ENCODE peak calls at places on chromosomes 4 and X, in eight cellular contexts. One of them, this sample, is unnamed.

GRCh38 chrX:87517571-87518141 is at the start of gene KLHL4:
- DNase-seq in heart left ventricle: peak; percentile 22
- DNase-seq in C1 segment of cervical spinal cord: peak; percentile 37
- DNase-seq in ELF-1: peak; percentile 98
- DNase-seq in naive B cell: no peak
- DNase-seq in RKO: peak; percentile 46
- DNase-seq in lower lobe of right lung: no peak
- DNase-seq in NCI-H510A: peak; percentile 4
- DNase-seq in this sample: peak; percentile 84

GRCh38 chr4:30386266-30386895 is 333.8 kb upstream of the PCDH7 start:
- DNase-seq in heart left ventricle: no peak
- DNase-seq in C1 segment of cervical spinal cord: no peak
- DNase-seq in naive B cell: no peak
- DNase-seq in RKO: peak; percentile 76
- DNase-seq in ELF-1: no peak
- DNase-seq in NCI-H510A: no peak
- DNase-seq in lower lobe of right lung: no peak
- DNase-seq in this sample: peak; percentile 13

GRCh38 chrX:149487292-149487691 is 17.8 kb downstream of the IDS start:
- DNase-seq in C1 segment of cervical spinal cord: no peak
- DNase-seq in heart left ventricle: no peak
- DNase-seq in RKO: peak; percentile 22
- DNase-seq in naive B cell: no peak
- DNase-seq in lower lobe of right lung: no peak
- DNase-seq in ELF-1: peak; percentile 40
- DNase-seq in NCI-H510A: no peak
- DNase-seq in this sample: no peak

GRCh38 chrX:76893930-76894329 is 466.4 kb downstream of the MAGEE1 start:
- DNase-seq in ELF-1: no peak
- DNase-seq in heart left ventricle: no peak
- DNase-seq in lower lobe of right lung: no peak
- DNase-seq in C1 segment of cervical spinal cord: no peak
- DNase-seq in RKO: peak; percentile 2
- DNase-seq in NCI-H510A: no peak
- DNase-seq in naive B cell: no peak
- DNase-seq in this sample: no peak

GRCh38 chr4:5998333-5998936 is 19.8 kb downstream of the C4orf50 start:
- DNase-seq in ELF-1: peak; percentile 82
- DNase-seq in naive B cell: no peak
- DNase-seq in C1 segment of cervical spinal cord: peak; percentile 23
- DNase-seq in RKO: peak; percentile 75
- DNase-seq in NCI-H510A: no peak
- DNase-seq in lower lobe of right lung: no peak
- DNase-seq in heart left ventricle: peak; percentile 50
- DNase-seq in this sample: peak; percentile 61

GRCh38 chr4:73687414-73687813 is 53.0 kb upstream of the CXCL8 start:
- DNase-seq in ELF-1: no peak
- DNase-seq in RKO: no peak
- DNase-seq in C1 segment of cervical spinal cord: no peak
- DNase-seq in lower lobe of right lung: no peak
- DNase-seq in heart left ventricle: no peak
- DNase-seq in naive B cell: no peak
- DNase-seq in NCI-H510A: no peak
- DNase-seq in this sample: no peak

GRCh38 chr4:168787801-168788200 is 222.3 kb downstream of the CBR4 start:
- DNase-seq in C1 segment of cervical spinal cord: no peak
- DNase-seq in naive B cell: no peak
- DNase-seq in ELF-1: no peak
- DNase-seq in RKO: no peak
- DNase-seq in NCI-H510A: no peak
- DNase-seq in lower lobe of right lung: no peak
- DNase-seq in heart left ventricle: no peak
- DNase-seq in this sample: no peak

GRCh38 chrX:53318766-53319353 is 37.5 kb upstream of the IQSEC2 start:
- DNase-seq in NCI-H510A: no peak
- DNase-seq in heart left ventricle: no peak
- DNase-seq in RKO: no peak
- DNase-seq in naive B cell: no peak
- DNase-seq in lower lobe of right lung: no peak
- DNase-seq in C1 segment of cervical spinal cord: no peak
- DNase-seq in ELF-1: no peak
- DNase-seq in this sample: no peak

GRCh38 chrX:139816204-139816603 is 108.2 kb upstream of the MCF2 start:
- DNase-seq in naive B cell: no peak
- DNase-seq in lower lobe of right lung: no peak
- DNase-seq in C1 segment of cervical spinal cord: no peak
- DNase-seq in heart left ventricle: no peak
- DNase-seq in RKO: no peak
- DNase-seq in NCI-H510A: no peak
- DNase-seq in ELF-1: no peak
- DNase-seq in this sample: no peak

GRCh38 chr4:33537527-33537926 is 2706.8 kb downstream of the ARAP2 start:
- DNase-seq in NCI-H510A: no peak
- DNase-seq in RKO: no peak
- DNase-seq in naive B cell: no peak
- DNase-seq in heart left ventricle: no peak
- DNase-seq in C1 segment of cervical spinal cord: no peak
- DNase-seq in ELF-1: no peak
- DNase-seq in lower lobe of right lung: no peak
- DNase-seq in this sample: no peak

GRCh38 chr4:70280567-70280966 is 38.2 kb downstream of the CSN3 start:
- DNase-seq in ELF-1: no peak
- DNase-seq in heart left ventricle: no peak
- DNase-seq in lower lobe of right lung: peak; percentile 50
- DNase-seq in naive B cell: no peak
- DNase-seq in C1 segment of cervical spinal cord: no peak
- DNase-seq in NCI-H510A: peak; percentile 97
- DNase-seq in RKO: no peak
- DNase-seq in this sample: no peak

GRCh38 chr4:113675731-113676707 is 85.5 kb downstream of the CAMK2D start:
- DNase-seq in lower lobe of right lung: no peak
- DNase-seq in ELF-1: no peak
- DNase-seq in NCI-H510A: no peak
- DNase-seq in C1 segment of cervical spinal cord: no peak
- DNase-seq in naive B cell: no peak
- DNase-seq in RKO: no peak
- DNase-seq in heart left ventricle: no peak
- DNase-seq in this sample: no peak

GRCh38 chr4:169249214-169249973 is 21.4 kb downstream of the SH3RF1 start:
- DNase-seq in ELF-1: no peak
- DNase-seq in RKO: peak; percentile 75
- DNase-seq in heart left ventricle: no peak
- DNase-seq in NCI-H510A: no peak
- DNase-seq in lower lobe of right lung: no peak
- DNase-seq in C1 segment of cervical spinal cord: no peak
- DNase-seq in naive B cell: no peak
- DNase-seq in this sample: peak; percentile 70

GRCh38 chr4:65671402-65671801 is 1.1 kb upstream of the EPHA5 start:
- DNase-seq in C1 segment of cervical spinal cord: no peak
- DNase-seq in lower lobe of right lung: no peak
- DNase-seq in ELF-1: no peak
- DNase-seq in NCI-H510A: no peak
- DNase-seq in RKO: no peak
- DNase-seq in heart left ventricle: no peak
- DNase-seq in naive B cell: no peak
- DNase-seq in this sample: no peak

GRCh38 chr4:6393066-6393465 is 79.3 kb downstream of the PPP2R2C start:
- DNase-seq in lower lobe of right lung: no peak
- DNase-seq in ELF-1: no peak
- DNase-seq in NCI-H510A: no peak
- DNase-seq in naive B cell: no peak
- DNase-seq in heart left ventricle: no peak
- DNase-seq in RKO: no peak
- DNase-seq in C1 segment of cervical spinal cord: no peak
- DNase-seq in this sample: no peak